ENCODE peak calls at places on chromosomes 7 and 10, in nine cellular contexts. T is frontal cortex; O is kidney tubule cell; L is stimulated activated naive CD4-positive, alpha-beta T cell; Q is CD8-positive, alpha-beta memory T cell; C is HTR-8/SVneo; H is NCI-H446; K is sciatic nerve; Z is B cell. E is an unnamed sample.
A peak's percentile ranks its signal among the peaks of the same experiment; 100 is the strongest.

GRCh38 chr10:20272575-20272974 is 456.3 kb downstream of the PLXDC2 start:
- DNase-seq in K (no peak), L (no peak), H (no peak), T (no peak), O (no peak), Q (no peak), Z (no peak), C (no peak), E (no peak)

GRCh38 chr10:69410487-69410886 is 6.2 kb downstream of the TACR2 start:
- DNase-seq in L (no peak), Z (no peak), Q (no peak), K (no peak), H (no peak), O (no peak), C (no peak), T (no peak), E (no peak)

GRCh38 chr7:21305455-21306235 is 122.2 kb upstream of the SP4 start:
- DNase-seq in Z (no peak), Q (no peak), C (no peak), O (peak; percentile 50), H (no peak), K (no peak), L (no peak), T (no peak), E (no peak)

GRCh38 chr7:43872401-43873165 is 3.3 kb upstream of the MRPS24 start:
- DNase-seq in Q (no peak), K (no peak), L (no peak), H (no peak), T (no peak), Z (no peak), C (peak; percentile 47), O (peak; percentile 35), E (no peak)

GRCh38 chr7:1813394-1814088 is 143.5 kb downstream of the ELFN1 start:
- DNase-seq in Z (no peak), Q (no peak), K (no peak), C (no peak), H (no peak), T (no peak), O (no peak), L (no peak), E (no peak)

GRCh38 chr10:84075226-84076046 is 63.9 kb upstream of the GHITM start:
- DNase-seq in T (no peak), K (no peak), C (no peak), Z (no peak), O (no peak), L (no peak), H (no peak), Q (no peak), E (no peak)

GRCh38 chr7:128217972-128218652 is 23.0 kb upstream of the LEP start:
- DNase-seq in L (no peak), H (no peak), Z (no peak), T (no peak), C (no peak), O (no peak), K (peak; percentile 6), Q (no peak), E (no peak)

GRCh38 chr7:150976529-150977381 is 1.4 kb downstream of the KCNH2 start:
- DNase-seq in Q (no peak), Z (no peak), O (no peak), H (no peak), T (no peak), L (no peak), K (no peak), C (no peak), E (no peak)

GRCh38 chr10:110784198-110784597 is 87.5 kb upstream of the PDCD4 start:
- DNase-seq in C (no peak), H (no peak), Q (no peak), O (no peak), K (no peak), L (no peak), T (no peak), Z (no peak), E (no peak)

GRCh38 chr7:45140827-45141226 is 16.8 kb upstream of the RAMP3 start:
- DNase-seq in K (no peak), C (no peak), Q (peak; percentile 1), T (no peak), H (no peak), L (no peak), O (no peak), Z (no peak), E (no peak)

GRCh38 chr10:83603708-83604107 is 535.6 kb upstream of the GHITM start:
- DNase-seq in Z (no peak), O (no peak), L (no peak), K (no peak), H (no peak), Q (no peak), T (no peak), C (no peak), E (no peak)

GRCh38 chr7:155660059-155660757 is 15.7 kb downstream of the RBM33 start:
- DNase-seq in Q (no peak), L (no peak), K (no peak), C (no peak), O (no peak), H (no peak), T (no peak), Z (no peak), E (no peak)

GRCh38 chr7:109549461-109549860 is 979.8 kb downstream of the DNAJB9 start:
- DNase-seq in T (no peak), C (no peak), K (no peak), L (no peak), O (no peak), Q (no peak), Z (no peak), H (peak; percentile 14), E (no peak)

GRCh38 chr7:130139193-130139950 is 65.8 kb downstream of the TMEM209 start:
- DNase-seq in Q (no peak), H (no peak), O (no peak), K (no peak), Z (no peak), T (no peak), C (no peak), L (no peak), E (no peak)

GRCh38 chr7:81676105-81676811 is 93.6 kb downstream of the HGF start:
- DNase-seq in Z (no peak), H (no peak), O (no peak), L (no peak), K (no peak), C (no peak), Q (no peak), T (no peak), E (no peak)

GRCh38 chr7:33596694-33597093 is 308.6 kb upstream of the BMPER start:
- DNase-seq in Z (no peak), T (no peak), O (no peak), K (no peak), L (no peak), C (no peak), H (no peak), Q (no peak), E (no peak)

GRCh38 chr7:7351832-7352231 is 169.5 kb downstream of the C1GALT1 start:
- DNase-seq in H (no peak), Q (no peak), L (no peak), O (no peak), T (no peak), C (no peak), Z (no peak), K (no peak), E (no peak)

GRCh38 chr7:110842796-110843195 is 248.1 kb upstream of the LRRN3 start:
- DNase-seq in O (no peak), Z (no peak), K (no peak), Q (no peak), H (no peak), C (no peak), L (no peak), T (no peak), E (no peak)